ENCODE peak calls at places on chromosomes 12 and 14, in eight cellular contexts. M, U, Y, T, I, O, A and R are unnamed samples.
A peak's percentile ranks its signal among the peaks of the same experiment; 100 is the strongest.

GRCh38 chr14:23299558-23299957 is 3.1 kb downstream of the PPP1R3E start:
- DNase-seq in M (peak; percentile 53), U (peak; percentile 36), Y (no peak), T (no peak), I (no peak), O (peak; percentile 35), A (peak; percentile 60), R (peak; percentile 45)

GRCh38 chr12:102413396-102413795 is 67.0 kb downstream of the IGF1 start:
- DNase-seq in M (no peak), U (no peak), Y (no peak), T (no peak), I (no peak), O (no peak), A (no peak), R (no peak)

GRCh38 chr14:57169901-57170300 is 98.8 kb downstream of the EXOC5 start:
- DNase-seq in M (no peak), U (no peak), Y (no peak), T (no peak), I (no peak), O (no peak), A (no peak), R (no peak)

GRCh38 chr12:52191841-52192791 is at the start of gene KRT80:
- DNase-seq in M (peak; percentile 98), U (peak; percentile 99), Y (no peak), T (peak; percentile 82), I (peak; percentile 97), O (peak; percentile 99), A (no peak), R (peak; percentile 20)

GRCh38 chr14:89185919-89186849 is 230.8 kb downstream of the FOXN3 start:
- DNase-seq in M (peak; percentile 61), U (peak; percentile 97), Y (no peak), T (no peak), I (no peak), O (no peak), A (no peak), R (no peak)

GRCh38 chr12:132672116-132672515 is 15.0 kb downstream of the POLE start:
- DNase-seq in M (no peak), U (no peak), Y (no peak), T (no peak), I (peak; percentile 46), O (no peak), A (no peak), R (no peak)

GRCh38 chr14:66514206-66514605 is 6.3 kb downstream of the GPHN start:
- DNase-seq in M (no peak), U (no peak), Y (no peak), T (no peak), I (no peak), O (no peak), A (no peak), R (peak; percentile 83)

GRCh38 chr12:109163150-109163549 is 46.8 kb downstream of the ACACB start:
- DNase-seq in M (no peak), U (no peak), Y (no peak), T (no peak), I (no peak), O (no peak), A (no peak), R (no peak)

DNA sequence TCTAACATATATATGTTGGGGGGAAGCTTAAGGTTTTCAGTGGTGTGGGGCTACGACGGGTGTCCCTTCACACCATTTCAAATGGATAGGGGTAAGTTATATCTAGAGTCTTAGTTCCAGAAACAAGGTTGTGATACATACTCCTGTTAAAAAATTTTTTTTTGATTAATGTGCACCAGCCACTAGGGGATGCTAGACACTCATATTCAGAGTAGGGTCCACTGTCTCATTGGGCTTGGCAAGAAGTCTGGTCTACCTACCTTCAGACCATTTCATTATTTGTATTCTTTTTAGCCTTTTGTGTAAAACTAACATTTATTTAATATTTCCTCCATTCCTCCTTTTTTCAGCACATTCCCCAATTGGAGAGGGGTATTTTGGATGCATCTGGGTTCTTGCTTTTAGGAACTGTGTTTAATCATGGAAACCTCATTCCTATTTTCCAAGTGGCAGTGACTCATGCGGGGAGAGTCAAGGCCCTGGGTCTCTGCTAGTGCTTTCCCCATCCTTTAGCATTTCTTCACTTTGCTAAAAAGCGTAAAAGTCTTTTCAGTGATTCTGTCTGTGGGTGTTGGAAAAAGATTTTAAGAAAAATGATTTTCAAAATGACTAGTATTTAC is 33.4 kb downstream of the ANO4 start:
- DNase-seq in M (peak; percentile 54), U (peak; percentile 63), Y (peak; percentile 9), T (no peak), I (no peak), O (peak; percentile 4), A (peak; percentile 40), R (peak; percentile 61)
- TF ChIP-seq CTCF in M (peak; percentile 77), U (peak; percentile 75), Y (peak; percentile 64), T (peak; percentile 19), I (peak; percentile 20), O (peak; percentile 62), A (peak; percentile 69), R (peak; percentile 77)

GRCh38 chr12:4539167-4539870 is 629 bp downstream of the RAD51AP1 start:
- DNase-seq in M (no peak), U (peak; percentile 14), Y (no peak), T (no peak), I (no peak), O (no peak), A (no peak), R (peak; percentile 4)

GRCh38 chr12:4538207-4539160 is at the start of gene RAD51AP1:
- DNase-seq in M (peak; percentile 99), U (peak; percentile 90), Y (peak; percentile 83), T (peak; percentile 94), I (peak; percentile 96), O (peak; percentile 86), A (peak; percentile 99), R (peak; percentile 98)

GRCh38 chr12:4540170-4540569 is 1.5 kb downstream of the RAD51AP1 start:
- DNase-seq in M (no peak), U (no peak), Y (no peak), T (no peak), I (no peak), O (no peak), A (peak; percentile 14), R (no peak)

GRCh38 chr12:4545195-4545594 is 6.5 kb downstream of the RAD51AP1 start:
- DNase-seq in M (no peak), U (no peak), Y (no peak), T (no peak), I (no peak), O (no peak), A (no peak), R (no peak)

DNA sequence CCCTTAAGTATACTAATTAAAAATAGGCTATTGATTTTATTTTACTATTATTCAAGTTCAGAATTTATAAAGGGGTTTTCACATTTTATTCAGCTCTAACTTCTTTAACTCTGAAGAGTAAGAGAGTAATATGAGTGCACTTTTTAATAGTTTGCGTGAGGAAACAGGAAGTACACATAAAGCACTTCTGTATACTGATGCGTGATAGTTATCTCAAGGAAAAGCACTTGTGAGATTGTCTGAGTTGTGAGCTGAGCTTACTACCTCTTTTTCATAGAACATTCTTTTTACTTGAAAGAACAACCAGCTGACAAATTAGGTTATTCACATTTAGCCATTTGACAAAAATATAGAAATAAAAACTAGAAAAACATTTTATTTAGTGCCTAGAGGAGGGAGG is 1.9 kb downstream of the RAD51AP1 start:
- DNase-seq in M (no peak), U (no peak), Y (no peak), T (no peak), I (no peak), O (no peak), A (no peak), R (peak; percentile 40)
- TF ChIP-seq CTCF in M (no peak), U (no peak), Y (no peak), T (no peak), I (no peak), O (no peak), A (no peak), R (no peak)

GRCh38 chr14:38208825-38209562 is 1.3 kb downstream of the SSTR1 start:
- DNase-seq in M (peak; percentile 23), U (no peak), Y (no peak), T (peak; percentile 11), I (no peak), O (no peak), A (no peak), R (no peak)

GRCh38 chr14:38210168-38210567 is 2.5 kb downstream of the SSTR1 start:
- DNase-seq in M (peak; percentile 42), U (peak; percentile 71), Y (no peak), T (peak; percentile 9), I (no peak), O (no peak), A (no peak), R (no peak)

GRCh38 chr14:38209572-38210159 is 2.0 kb downstream of the SSTR1 start:
- DNase-seq in M (no peak), U (no peak), Y (no peak), T (no peak), I (peak; percentile 57), O (no peak), A (no peak), R (no peak)

GRCh38 chr14:38211258-38211735 is 3.6 kb downstream of the SSTR1 start:
- DNase-seq in M (no peak), U (no peak), Y (no peak), T (peak; percentile 9), I (no peak), O (no peak), A (no peak), R (no peak)

DNA sequence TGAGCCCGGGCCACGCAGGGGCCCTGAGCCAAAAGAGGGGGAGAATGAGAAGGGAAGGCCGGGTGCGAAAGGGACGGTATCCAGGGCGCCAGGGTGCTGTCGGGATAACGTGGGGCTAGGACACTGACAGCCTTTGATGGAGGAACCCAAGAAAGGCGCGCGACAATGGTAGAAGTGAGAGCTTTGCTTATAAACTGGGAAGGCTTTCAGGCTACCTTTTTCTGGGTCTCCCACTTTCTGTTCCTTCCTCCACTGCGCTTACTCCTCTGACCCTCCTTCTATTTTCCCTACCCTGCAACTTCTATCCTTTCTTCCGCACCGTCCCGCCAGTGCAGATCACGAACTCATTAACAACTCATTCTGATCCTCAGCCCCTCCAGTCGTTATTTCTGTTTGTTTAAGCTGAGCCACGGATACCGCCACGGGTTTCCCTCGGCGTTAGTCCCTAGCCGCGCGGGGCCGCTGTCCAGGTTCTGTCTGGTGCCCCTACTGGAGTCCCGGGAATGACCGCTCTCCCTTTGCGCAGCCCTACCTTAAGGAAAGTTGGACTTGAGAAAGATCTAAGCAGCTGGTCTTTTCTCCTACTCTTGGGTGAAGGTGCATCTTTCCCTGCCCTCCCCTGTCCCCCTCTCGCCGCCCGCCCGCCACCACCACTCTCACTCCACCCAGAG is 3.0 kb downstream of the SSTR1 start:
- DNase-seq in M (peak; percentile 47), U (no peak), Y (peak; percentile 13), T (peak; percentile 20), I (no peak), O (no peak), A (no peak), R (no peak)
- TF ChIP-seq CTCF in M (peak; percentile 40), U (no peak), Y (no peak), T (no peak), I (no peak), O (no peak), A (no peak), R (no peak)

GRCh38 chr12:124919646-124920352 is 5.3 kb upstream of the UBC start:
- DNase-seq in M (peak; percentile 56), U (peak; percentile 71), Y (no peak), T (no peak), I (peak; percentile 54), O (no peak), A (peak; percentile 86), R (peak; percentile 44)

GRCh38 chr12:124916370-124917134 is 2.1 kb upstream of the UBC start:
- DNase-seq in M (peak; percentile 94), U (peak; percentile 99), Y (no peak), T (peak; percentile 76), I (peak; percentile 92), O (no peak), A (peak; percentile 68), R (peak; percentile 90)

GRCh38 chr12:124920353-124920935 is 6.0 kb upstream of the UBC start:
- DNase-seq in M (no peak), U (no peak), Y (no peak), T (no peak), I (no peak), O (no peak), A (no peak), R (no peak)

GRCh38 chr12:124917135-124917840 is 2.8 kb upstream of the UBC start:
- DNase-seq in M (peak; percentile 100), U (peak; percentile 100), Y (peak; percentile 76), T (peak; percentile 98), I (peak; percentile 100), O (peak; percentile 77), A (peak; percentile 99), R (peak; percentile 100)

DNA sequence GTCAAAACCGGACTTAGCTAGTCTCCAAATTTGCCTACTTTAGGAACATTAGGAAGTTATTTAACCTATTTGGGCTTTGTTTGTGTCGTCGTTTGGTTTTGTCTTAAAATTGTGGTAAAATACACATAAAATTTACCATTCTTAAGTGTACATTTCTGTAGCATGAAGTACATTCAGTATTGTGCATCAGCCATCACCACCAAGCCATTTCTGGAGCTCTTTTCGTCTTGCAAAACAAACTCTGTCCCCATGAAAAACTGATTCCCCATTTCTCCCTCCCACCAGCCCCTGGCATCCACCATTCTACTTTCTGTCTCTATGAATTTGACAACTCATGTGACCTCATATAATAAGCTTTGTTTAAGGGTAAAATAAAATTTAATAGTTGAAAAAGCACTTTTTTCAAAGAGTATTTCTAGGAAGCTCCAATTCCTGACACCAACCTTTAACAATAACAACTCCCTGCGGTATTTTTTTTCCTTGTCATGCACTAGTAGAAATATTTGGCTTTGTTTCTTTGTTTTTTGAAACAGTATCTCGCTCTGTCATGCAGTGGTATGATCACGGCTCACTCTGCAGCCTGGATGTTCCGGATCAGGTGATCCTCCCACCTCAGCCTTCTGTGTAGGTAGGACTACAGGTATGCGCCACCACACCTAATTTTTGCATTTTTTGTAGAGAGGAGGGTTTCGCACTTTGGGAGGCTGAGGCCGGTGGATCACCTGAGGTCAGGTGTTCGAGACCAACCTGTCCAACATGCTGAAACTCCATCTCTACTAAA is 3.6 kb upstream of the UBC start:
- DNase-seq in M (no peak), U (peak; percentile 53), Y (no peak), T (no peak), I (peak; percentile 69), O (no peak), A (no peak), R (peak; percentile 22)
- TF ChIP-seq CTCF in M (no peak), U (no peak), Y (no peak), T (no peak), I (no peak), O (no peak), A (no peak), R (no peak)